ENCODE peak calls at places on chromosome 13, in five cellular contexts. L, P, U, I and Q are unnamed samples.

GRCh38 chr13:24627090-24627714 is 53.0 kb upstream of the ATP12A start:
- DNase-seq in I (no peak), P (peak), L (no peak), U (no peak), Q (no peak)

GRCh38 chr13:35768551-35768950 is 292.1 kb upstream of the MAB21L1 start:
- DNase-seq in L (no peak), U (peak), P (no peak), I (no peak), Q (no peak)

GRCh38 chr13:41544824-41545707 is 87.7 kb downstream of the RGCC start:
- DNase-seq in I (no peak), L (no peak), U (no peak), P (no peak), Q (no peak)

GRCh38 chr13:79936368-79937136 is 404.4 kb downstream of the SPRY2 start:
- DNase-seq in I (peak), P (no peak), L (no peak), U (no peak), Q (peak)

GRCh38 chr13:94120878-94121277 is 358.6 kb downstream of the DCT start:
- DNase-seq in I (no peak), U (no peak), P (no peak), L (no peak), Q (no peak)

GRCh38 chr13:100513987-100514670 is 74.5 kb downstream of the GGACT start:
- DNase-seq in L (no peak), I (no peak), U (no peak), P (no peak), Q (no peak)

GRCh38 chr13:47437411-47437810 is 540.6 kb upstream of the HTR2A start:
- DNase-seq in L (no peak), P (no peak), U (no peak), I (no peak), Q (no peak)

GRCh38 chr13:48646791-48647190 is 6.9 kb upstream of the CYSLTR2 start:
- DNase-seq in P (no peak), I (no peak), L (no peak), U (no peak), Q (no peak)

GRCh38 chr13:73059460-73060250 is 850 bp downstream of the KLF5 start:
- DNase-seq in U (no peak), I (no peak), L (peak), P (peak), Q (peak)

GRCh38 chr13:90070837-90071525 is 1276.5 kb upstream of the MIR17HG start:
- DNase-seq in U (no peak), L (no peak), P (no peak), I (no peak), Q (no peak)

GRCh38 chr13:50526771-50527567 is 316.5 kb downstream of the DLEU7 start:
- DNase-seq in I (no peak), L (no peak), U (no peak), P (no peak), Q (no peak)